ENCODE peak calls at places on chromosomes 5 and 9, in nine cellular contexts. One of them, this sample, is unnamed.

GRCh38 chr9:70549926-70550325 is 135.5 kb upstream of the KLF9 start:
- DNase-seq in hippocampal formation: no peak
- DNase-seq in GF-D8: no peak
- DNase-seq in T-cell: no peak
- DNase-seq in ovary: no peak
- DNase-seq in left colon: no peak
- DNase-seq in activated CD8-positive, alpha-beta memory T cell treated with anti-CD3 and anti-CD28 coated beads, Interleukin-2, amount 10 ng/mL, durations not matched to agents 7 days and 5 days: no peak
- DNase-seq in NCI-H524: no peak
- DNase-seq in MCF 10A: no peak
- DNase-seq in this sample: no peak

GRCh38 chr9:6272229-6272597 is 56.0 kb upstream of the TPD52L3 start:
- DNase-seq in hippocampal formation: no peak
- DNase-seq in GF-D8: no peak
- DNase-seq in T-cell: no peak
- DNase-seq in ovary: no peak
- DNase-seq in left colon: no peak
- DNase-seq in activated CD8-positive, alpha-beta memory T cell treated with anti-CD3 and anti-CD28 coated beads, Interleukin-2, amount 10 ng/mL, durations not matched to agents 7 days and 5 days: no peak
- DNase-seq in NCI-H524: no peak
- DNase-seq in MCF 10A: peak; percentile 73
- DNase-seq in this sample: no peak

GRCh38 chr9:79611091-79611614 is 39.4 kb downstream of the TLE4 start:
- DNase-seq in hippocampal formation: no peak
- DNase-seq in GF-D8: peak; percentile 89
- DNase-seq in T-cell: no peak
- DNase-seq in ovary: no peak
- DNase-seq in left colon: no peak
- DNase-seq in activated CD8-positive, alpha-beta memory T cell treated with anti-CD3 and anti-CD28 coated beads, Interleukin-2, amount 10 ng/mL, durations not matched to agents 7 days and 5 days: no peak
- DNase-seq in NCI-H524: no peak
- DNase-seq in MCF 10A: peak; percentile 18
- DNase-seq in this sample: peak; percentile 32

GRCh38 chr9:33161011-33161588 is 6.0 kb downstream of the B4GALT1 start:
- DNase-seq in hippocampal formation: no peak
- DNase-seq in GF-D8: no peak
- DNase-seq in T-cell: no peak
- DNase-seq in ovary: peak; percentile 74
- DNase-seq in left colon: peak; percentile 80
- DNase-seq in activated CD8-positive, alpha-beta memory T cell treated with anti-CD3 and anti-CD28 coated beads, Interleukin-2, amount 10 ng/mL, durations not matched to agents 7 days and 5 days: peak; percentile 77
- DNase-seq in NCI-H524: no peak
- DNase-seq in MCF 10A: peak; percentile 96
- DNase-seq in this sample: no peak

GRCh38 chr9:133981958-133982681 is 10.0 kb downstream of the VAV2 start:
- DNase-seq in hippocampal formation: no peak
- DNase-seq in GF-D8: no peak
- DNase-seq in T-cell: no peak
- DNase-seq in ovary: no peak
- DNase-seq in left colon: no peak
- DNase-seq in activated CD8-positive, alpha-beta memory T cell treated with anti-CD3 and anti-CD28 coated beads, Interleukin-2, amount 10 ng/mL, durations not matched to agents 7 days and 5 days: no peak
- DNase-seq in NCI-H524: no peak
- DNase-seq in MCF 10A: no peak
- DNase-seq in this sample: no peak

GRCh38 chr9:134227451-134228411 is 63.4 kb upstream of the RNU6ATAC start:
- DNase-seq in hippocampal formation: no peak
- DNase-seq in GF-D8: no peak
- DNase-seq in T-cell: no peak
- DNase-seq in ovary: no peak
- DNase-seq in left colon: no peak
- DNase-seq in activated CD8-positive, alpha-beta memory T cell treated with anti-CD3 and anti-CD28 coated beads, Interleukin-2, amount 10 ng/mL, durations not matched to agents 7 days and 5 days: no peak
- DNase-seq in NCI-H524: no peak
- DNase-seq in MCF 10A: no peak
- DNase-seq in this sample: no peak

GRCh38 chr5:157347301-157348048 is 81.6 kb downstream of the CYFIP2 start:
- DNase-seq in hippocampal formation: no peak
- DNase-seq in GF-D8: no peak
- DNase-seq in T-cell: no peak
- DNase-seq in ovary: no peak
- DNase-seq in left colon: no peak
- DNase-seq in activated CD8-positive, alpha-beta memory T cell treated with anti-CD3 and anti-CD28 coated beads, Interleukin-2, amount 10 ng/mL, durations not matched to agents 7 days and 5 days: no peak
- DNase-seq in NCI-H524: no peak
- DNase-seq in MCF 10A: no peak
- DNase-seq in this sample: no peak

GRCh38 chr5:29944327-29944726 is 1249.2 kb upstream of the CDH6 start:
- DNase-seq in hippocampal formation: no peak
- DNase-seq in GF-D8: no peak
- DNase-seq in T-cell: no peak
- DNase-seq in ovary: no peak
- DNase-seq in left colon: no peak
- DNase-seq in activated CD8-positive, alpha-beta memory T cell treated with anti-CD3 and anti-CD28 coated beads, Interleukin-2, amount 10 ng/mL, durations not matched to agents 7 days and 5 days: no peak
- DNase-seq in NCI-H524: no peak
- DNase-seq in MCF 10A: no peak
- DNase-seq in this sample: no peak

GRCh38 chr9:112248722-112249121 is 73.6 kb upstream of the SUSD1 start:
- DNase-seq in hippocampal formation: no peak
- DNase-seq in GF-D8: no peak
- DNase-seq in T-cell: no peak
- DNase-seq in ovary: no peak
- DNase-seq in left colon: no peak
- DNase-seq in activated CD8-positive, alpha-beta memory T cell treated with anti-CD3 and anti-CD28 coated beads, Interleukin-2, amount 10 ng/mL, durations not matched to agents 7 days and 5 days: no peak
- DNase-seq in NCI-H524: no peak
- DNase-seq in MCF 10A: peak; percentile 37
- DNase-seq in this sample: no peak

GRCh38 chr9:133537257-133537656 is 2.8 kb downstream of the ADAMTSL2 start:
- DNase-seq in hippocampal formation: no peak
- DNase-seq in GF-D8: no peak
- DNase-seq in T-cell: no peak
- DNase-seq in ovary: no peak
- DNase-seq in left colon: no peak
- DNase-seq in activated CD8-positive, alpha-beta memory T cell treated with anti-CD3 and anti-CD28 coated beads, Interleukin-2, amount 10 ng/mL, durations not matched to agents 7 days and 5 days: no peak
- DNase-seq in NCI-H524: no peak
- DNase-seq in MCF 10A: no peak
- DNase-seq in this sample: no peak

GRCh38 chr5:111680737-111681413 is 76.1 kb downstream of the NREP start:
- DNase-seq in hippocampal formation: no peak
- DNase-seq in GF-D8: no peak
- DNase-seq in T-cell: no peak
- DNase-seq in ovary: peak; percentile 66
- DNase-seq in left colon: peak; percentile 69
- DNase-seq in activated CD8-positive, alpha-beta memory T cell treated with anti-CD3 and anti-CD28 coated beads, Interleukin-2, amount 10 ng/mL, durations not matched to agents 7 days and 5 days: no peak
- DNase-seq in NCI-H524: no peak
- DNase-seq in MCF 10A: peak; percentile 98
- DNase-seq in this sample: no peak

GRCh38 chr5:176534640-176535039 is 2.6 kb downstream of the RNF44 start:
- DNase-seq in hippocampal formation: no peak
- DNase-seq in GF-D8: no peak
- DNase-seq in T-cell: no peak
- DNase-seq in ovary: no peak
- DNase-seq in left colon: peak; percentile 66
- DNase-seq in activated CD8-positive, alpha-beta memory T cell treated with anti-CD3 and anti-CD28 coated beads, Interleukin-2, amount 10 ng/mL, durations not matched to agents 7 days and 5 days: no peak
- DNase-seq in NCI-H524: no peak
- DNase-seq in MCF 10A: no peak
- DNase-seq in this sample: no peak

GRCh38 chr5:1016036-1016435 is 7.4 kb downstream of the NKD2 start:
- DNase-seq in hippocampal formation: peak; percentile 15
- DNase-seq in GF-D8: no peak
- DNase-seq in T-cell: no peak
- DNase-seq in ovary: no peak
- DNase-seq in left colon: no peak
- DNase-seq in activated CD8-positive, alpha-beta memory T cell treated with anti-CD3 and anti-CD28 coated beads, Interleukin-2, amount 10 ng/mL, durations not matched to agents 7 days and 5 days: no peak
- DNase-seq in NCI-H524: no peak
- DNase-seq in MCF 10A: no peak
- DNase-seq in this sample: peak; percentile 43

GRCh38 chr9:72294952-72295351 is 70.1 kb downstream of the ZFAND5 start:
- DNase-seq in hippocampal formation: no peak
- DNase-seq in GF-D8: no peak
- DNase-seq in T-cell: no peak
- DNase-seq in ovary: no peak
- DNase-seq in left colon: peak; percentile 52
- DNase-seq in activated CD8-positive, alpha-beta memory T cell treated with anti-CD3 and anti-CD28 coated beads, Interleukin-2, amount 10 ng/mL, durations not matched to agents 7 days and 5 days: no peak
- DNase-seq in NCI-H524: no peak
- DNase-seq in MCF 10A: peak; percentile 30
- DNase-seq in this sample: no peak

GRCh38 chr5:58064799-58065198 is 395.1 kb downstream of the PLK2 start:
- DNase-seq in hippocampal formation: no peak
- DNase-seq in GF-D8: no peak
- DNase-seq in T-cell: no peak
- DNase-seq in ovary: no peak
- DNase-seq in left colon: no peak
- DNase-seq in activated CD8-positive, alpha-beta memory T cell treated with anti-CD3 and anti-CD28 coated beads, Interleukin-2, amount 10 ng/mL, durations not matched to agents 7 days and 5 days: no peak
- DNase-seq in NCI-H524: no peak
- DNase-seq in MCF 10A: no peak
- DNase-seq in this sample: no peak

GRCh38 chr5:9230355-9230754 is 315.5 kb downstream of the SEMA5A start:
- DNase-seq in hippocampal formation: no peak
- DNase-seq in GF-D8: no peak
- DNase-seq in T-cell: no peak
- DNase-seq in ovary: no peak
- DNase-seq in left colon: no peak
- DNase-seq in activated CD8-positive, alpha-beta memory T cell treated with anti-CD3 and anti-CD28 coated beads, Interleukin-2, amount 10 ng/mL, durations not matched to agents 7 days and 5 days: no peak
- DNase-seq in NCI-H524: no peak
- DNase-seq in MCF 10A: no peak
- DNase-seq in this sample: no peak

GRCh38 chr9:94860678-94861588 is 134.4 kb downstream of the AOPEP start:
- DNase-seq in hippocampal formation: no peak
- DNase-seq in GF-D8: peak; percentile 78
- DNase-seq in T-cell: peak; percentile 75
- DNase-seq in ovary: no peak
- DNase-seq in left colon: peak; percentile 43
- DNase-seq in activated CD8-positive, alpha-beta memory T cell treated with anti-CD3 and anti-CD28 coated beads, Interleukin-2, amount 10 ng/mL, durations not matched to agents 7 days and 5 days: peak; percentile 93
- DNase-seq in NCI-H524: no peak
- DNase-seq in MCF 10A: no peak
- DNase-seq in this sample: no peak

GRCh38 chr5:16461026-16461425 is 4.6 kb downstream of the ZNF622 start:
- DNase-seq in hippocampal formation: no peak
- DNase-seq in GF-D8: no peak
- DNase-seq in T-cell: no peak
- DNase-seq in ovary: no peak
- DNase-seq in left colon: no peak
- DNase-seq in activated CD8-positive, alpha-beta memory T cell treated with anti-CD3 and anti-CD28 coated beads, Interleukin-2, amount 10 ng/mL, durations not matched to agents 7 days and 5 days: no peak
- DNase-seq in NCI-H524: no peak
- DNase-seq in MCF 10A: no peak
- DNase-seq in this sample: no peak

GRCh38 chr9:110049699-110050450 is 158.1 kb downstream of the C9orf152 start:
- DNase-seq in hippocampal formation: no peak
- DNase-seq in GF-D8: no peak
- DNase-seq in T-cell: no peak
- DNase-seq in ovary: no peak
- DNase-seq in left colon: no peak
- DNase-seq in activated CD8-positive, alpha-beta memory T cell treated with anti-CD3 and anti-CD28 coated beads, Interleukin-2, amount 10 ng/mL, durations not matched to agents 7 days and 5 days: peak; percentile 40
- DNase-seq in NCI-H524: peak; percentile 44
- DNase-seq in MCF 10A: no peak
- DNase-seq in this sample: no peak

GRCh38 chr5:181167814-181168488 is 20.6 kb downstream of the OR2V2 start:
- DNase-seq in hippocampal formation: no peak
- DNase-seq in GF-D8: no peak
- DNase-seq in T-cell: no peak
- DNase-seq in ovary: no peak
- DNase-seq in left colon: no peak
- DNase-seq in activated CD8-positive, alpha-beta memory T cell treated with anti-CD3 and anti-CD28 coated beads, Interleukin-2, amount 10 ng/mL, durations not matched to agents 7 days and 5 days: peak; percentile 61
- DNase-seq in NCI-H524: peak; percentile 66
- DNase-seq in MCF 10A: peak; percentile 54
- DNase-seq in this sample: no peak

GRCh38 chr5:107155667-107156066 is 515.1 kb downstream of the EFNA5 start:
- DNase-seq in hippocampal formation: no peak
- DNase-seq in GF-D8: no peak
- DNase-seq in T-cell: no peak
- DNase-seq in ovary: no peak
- DNase-seq in left colon: no peak
- DNase-seq in activated CD8-positive, alpha-beta memory T cell treated with anti-CD3 and anti-CD28 coated beads, Interleukin-2, amount 10 ng/mL, durations not matched to agents 7 days and 5 days: no peak
- DNase-seq in NCI-H524: peak; percentile 4
- DNase-seq in MCF 10A: peak; percentile 1
- DNase-seq in this sample: no peak

GRCh38 chr9:11194249-11194648 is 581.4 kb upstream of the PTPRD start:
- DNase-seq in hippocampal formation: no peak
- DNase-seq in GF-D8: no peak
- DNase-seq in T-cell: no peak
- DNase-seq in ovary: no peak
- DNase-seq in left colon: no peak
- DNase-seq in activated CD8-positive, alpha-beta memory T cell treated with anti-CD3 and anti-CD28 coated beads, Interleukin-2, amount 10 ng/mL, durations not matched to agents 7 days and 5 days: no peak
- DNase-seq in NCI-H524: no peak
- DNase-seq in MCF 10A: no peak
- DNase-seq in this sample: no peak

GRCh38 chr5:63495225-63495624 is 467.0 kb downstream of the HTR1A start:
- DNase-seq in hippocampal formation: no peak
- DNase-seq in GF-D8: no peak
- DNase-seq in T-cell: no peak
- DNase-seq in ovary: no peak
- DNase-seq in left colon: no peak
- DNase-seq in activated CD8-positive, alpha-beta memory T cell treated with anti-CD3 and anti-CD28 coated beads, Interleukin-2, amount 10 ng/mL, durations not matched to agents 7 days and 5 days: no peak
- DNase-seq in NCI-H524: no peak
- DNase-seq in MCF 10A: no peak
- DNase-seq in this sample: no peak

GRCh38 chr9:37229882-37230482 is 109.6 kb downstream of the ZCCHC7 start:
- DNase-seq in hippocampal formation: no peak
- DNase-seq in GF-D8: no peak
- DNase-seq in T-cell: no peak
- DNase-seq in ovary: no peak
- DNase-seq in left colon: no peak
- DNase-seq in activated CD8-positive, alpha-beta memory T cell treated with anti-CD3 and anti-CD28 coated beads, Interleukin-2, amount 10 ng/mL, durations not matched to agents 7 days and 5 days: no peak
- DNase-seq in NCI-H524: no peak
- DNase-seq in MCF 10A: peak; percentile 54
- DNase-seq in this sample: no peak

GRCh38 chr5:77806213-77806843 is 30.2 kb upstream of the TBCA start:
- DNase-seq in hippocampal formation: no peak
- DNase-seq in GF-D8: no peak
- DNase-seq in T-cell: no peak
- DNase-seq in ovary: no peak
- DNase-seq in left colon: no peak
- DNase-seq in activated CD8-positive, alpha-beta memory T cell treated with anti-CD3 and anti-CD28 coated beads, Interleukin-2, amount 10 ng/mL, durations not matched to agents 7 days and 5 days: no peak
- DNase-seq in NCI-H524: no peak
- DNase-seq in MCF 10A: no peak
- DNase-seq in this sample: no peak

GRCh38 chr9:86354882-86355399 is 731 bp upstream of the TUT7 start:
- DNase-seq in hippocampal formation: no peak
- DNase-seq in GF-D8: no peak
- DNase-seq in T-cell: no peak
- DNase-seq in ovary: no peak
- DNase-seq in left colon: no peak
- DNase-seq in activated CD8-positive, alpha-beta memory T cell treated with anti-CD3 and anti-CD28 coated beads, Interleukin-2, amount 10 ng/mL, durations not matched to agents 7 days and 5 days: no peak
- DNase-seq in NCI-H524: no peak
- DNase-seq in MCF 10A: no peak
- DNase-seq in this sample: no peak

GRCh38 chr9:29212590-29213373 is 1639.5 kb upstream of the C9orf72 start:
- DNase-seq in hippocampal formation: no peak
- DNase-seq in GF-D8: no peak
- DNase-seq in T-cell: no peak
- DNase-seq in ovary: no peak
- DNase-seq in left colon: no peak
- DNase-seq in activated CD8-positive, alpha-beta memory T cell treated with anti-CD3 and anti-CD28 coated beads, Interleukin-2, amount 10 ng/mL, durations not matched to agents 7 days and 5 days: no peak
- DNase-seq in NCI-H524: peak; percentile 78
- DNase-seq in MCF 10A: peak; percentile 59
- DNase-seq in this sample: no peak

GRCh38 chr5:87722286-87722685 is 309.6 kb upstream of the CCNH start:
- DNase-seq in hippocampal formation: no peak
- DNase-seq in GF-D8: no peak
- DNase-seq in T-cell: no peak
- DNase-seq in ovary: no peak
- DNase-seq in left colon: no peak
- DNase-seq in activated CD8-positive, alpha-beta memory T cell treated with anti-CD3 and anti-CD28 coated beads, Interleukin-2, amount 10 ng/mL, durations not matched to agents 7 days and 5 days: no peak
- DNase-seq in NCI-H524: no peak
- DNase-seq in MCF 10A: no peak
- DNase-seq in this sample: no peak

GRCh38 chr5:36367524-36367923 is 65.8 kb upstream of the RANBP3L start:
- DNase-seq in hippocampal formation: no peak
- DNase-seq in GF-D8: no peak
- DNase-seq in T-cell: no peak
- DNase-seq in ovary: no peak
- DNase-seq in left colon: no peak
- DNase-seq in activated CD8-positive, alpha-beta memory T cell treated with anti-CD3 and anti-CD28 coated beads, Interleukin-2, amount 10 ng/mL, durations not matched to agents 7 days and 5 days: no peak
- DNase-seq in NCI-H524: no peak
- DNase-seq in MCF 10A: no peak
- DNase-seq in this sample: no peak

GRCh38 chr9:135520916-135521607 is at the start of gene LCN1:
- DNase-seq in hippocampal formation: no peak
- DNase-seq in GF-D8: no peak
- DNase-seq in T-cell: no peak
- DNase-seq in ovary: no peak
- DNase-seq in left colon: no peak
- DNase-seq in activated CD8-positive, alpha-beta memory T cell treated with anti-CD3 and anti-CD28 coated beads, Interleukin-2, amount 10 ng/mL, durations not matched to agents 7 days and 5 days: peak; percentile 21
- DNase-seq in NCI-H524: no peak
- DNase-seq in MCF 10A: no peak
- DNase-seq in this sample: no peak

GRCh38 chr9:101366038-101366756 is 18.6 kb downstream of the BAAT start:
- DNase-seq in hippocampal formation: no peak
- DNase-seq in GF-D8: no peak
- DNase-seq in T-cell: no peak
- DNase-seq in ovary: no peak
- DNase-seq in left colon: no peak
- DNase-seq in activated CD8-positive, alpha-beta memory T cell treated with anti-CD3 and anti-CD28 coated beads, Interleukin-2, amount 10 ng/mL, durations not matched to agents 7 days and 5 days: no peak
- DNase-seq in NCI-H524: no peak
- DNase-seq in MCF 10A: no peak
- DNase-seq in this sample: no peak

This sample was measured in midbrain.